ENCODE peak calls at places on chromosomes 2 and 18, in six cellular contexts. F is K562, B is H1, G is A549, L is HepG2, W is endothelial cell of umbilical vein. M is an unnamed sample.
A peak's percentile ranks its signal among the peaks of the same experiment; 100 is the strongest.

GRCh38 chr2:239939736-239940483 is 85.2 kb downstream of the NDUFA10 start:
- DNase-seq in F (no peak), B (no peak), G (no peak), L (no peak), W (no peak), M (peak; percentile 4)

GRCh38 chr2:30382995-30383394 is 64.1 kb upstream of the LCLAT1 start:
- DNase-seq in F (no peak), B (no peak), G (no peak), L (no peak), W (no peak), M (no peak)

GRCh38 chr2:23502096-23502495 is 117.1 kb downstream of the KLHL29 start:
- DNase-seq in F (no peak), B (no peak), G (no peak), L (no peak), W (no peak), M (no peak)

GRCh38 chr18:35588995-35589394 is 7.5 kb downstream of the GALNT1 start:
- DNase-seq in F (peak; percentile 30), B (peak; percentile 46), G (no peak), L (peak; percentile 35), W (peak; percentile 11), M (peak; percentile 45)

GRCh38 chr18:49520661-49521145 is 33.7 kb upstream of the C18orf32 start:
- DNase-seq in F (no peak), B (no peak), G (no peak), L (no peak), W (peak; percentile 34), M (no peak)

GRCh38 chr2:14313351-14313750 is 319.2 kb upstream of the LRATD1 start:
- DNase-seq in F (no peak), B (no peak), G (no peak), L (no peak), W (no peak), M (no peak)

GRCh38 chr18:56992777-56993176 is 154.1 kb upstream of the BOD1L2 start:
- DNase-seq in F (no peak), B (no peak), G (no peak), L (no peak), W (no peak), M (no peak)

GRCh38 chr2:138898855-138899254 is 118.7 kb upstream of the NXPH2 start:
- DNase-seq in F (no peak), B (no peak), G (no peak), L (no peak), W (no peak), M (no peak)

GRCh38 chr2:121777699-121778058 is 22.2 kb downstream of the TSN start:
- DNase-seq in F (no peak), B (no peak), G (peak; percentile 28), L (peak; percentile 50), W (peak; percentile 67), M (no peak)

GRCh38 chr2:95353613-95354468 is 48.7 kb upstream of the FAHD2A start:
- DNase-seq in F (no peak), B (no peak), G (no peak), L (no peak), W (no peak), M (no peak)

GRCh38 chr2:75006041-75006440 is 47.6 kb downstream of the POLE4 start:
- DNase-seq in F (no peak), B (no peak), G (no peak), L (no peak), W (no peak), M (no peak)

GRCh38 chr2:234147335-234147861 is 96.9 kb downstream of the SPP2 start:
- DNase-seq in F (no peak), B (no peak), G (no peak), L (no peak), W (no peak), M (no peak)
- TF ChIP-seq JUN in F (no peak), B (no peak), G (no peak), L (no peak), W (no peak), M (no peak)

GRCh38 chr2:85945576-85945975 is 56.8 kb upstream of the ST3GAL5 start:
- DNase-seq in F (no peak), B (no peak), G (no peak), L (no peak), W (no peak), M (no peak)
- TF ChIP-seq JUN in F (no peak), B (no peak), G (no peak), L (no peak), W (no peak), M (no peak)

GRCh38 chr2:36516136-36516870 is 81.7 kb downstream of the FEZ2 start:
- DNase-seq in F (no peak), B (no peak), G (no peak), L (no peak), W (no peak), M (no peak)
- TF ChIP-seq JUN in F (no peak), B (no peak), G (no peak), L (no peak), W (no peak), M (no peak)

GRCh38 chr2:224764565-224765236 is 48.5 kb upstream of the CCDC195 start:
- DNase-seq in F (no peak), B (no peak), G (no peak), L (no peak), W (no peak), M (no peak)

GRCh38 chr2:224774735-224775134 is 58.6 kb upstream of the CCDC195 start:
- DNase-seq in F (no peak), B (no peak), G (no peak), L (no peak), W (no peak), M (no peak)

GRCh38 chr2:224772494-224772893 is 56.3 kb upstream of the CCDC195 start:
- DNase-seq in F (no peak), B (no peak), G (no peak), L (no peak), W (no peak), M (no peak)

GRCh38 chr2:224769489-224769888 is 53.3 kb upstream of the CCDC195 start:
- DNase-seq in F (no peak), B (no peak), G (no peak), L (no peak), W (no peak), M (no peak)
- TF ChIP-seq JUN in F (no peak), B (no peak), G (no peak), L (no peak), W (no peak), M (no peak)